ENCODE peak calls at places on chromosomes 13 and 19, in six cellular contexts. N is K562, Q is SK-N-SH, P is H1, V is GM12878, A is HepG2. M is an unnamed sample.

GRCh38 chr19:42255766-42256750 is 1.1 kb upstream of the ERF start:
- DNase-seq in V (no peak), A (no peak), N (no peak), Q (peak; percentile 77), P (no peak), M (no peak)

GRCh38 chr19:14337510-14337909 is 43.7 kb upstream of the ADGRE5 start:
- DNase-seq in P (no peak), Q (peak; percentile 65), V (no peak), N (peak; percentile 83), A (no peak), M (no peak)

GRCh38 chr13:23828866-23829265 is 60.3 kb downstream of the MIPEP start:
- DNase-seq in A (no peak), V (no peak), N (no peak), Q (no peak), P (no peak), M (no peak)

GRCh38 chr13:32033744-32034143 is 2.2 kb downstream of the FRY start:
- DNase-seq in A (no peak), P (no peak), Q (no peak), N (no peak), V (no peak), M (no peak)

GRCh38 chr19:340620-341385 is 3.8 kb downstream of the MIER2 start:
- DNase-seq in P (no peak), Q (no peak), N (no peak), V (no peak), A (no peak), M (no peak)

GRCh38 chr13:33743438-33744368 is 74.2 kb upstream of the RFC3 start:
- DNase-seq in V (peak; percentile 80), A (peak; percentile 10), P (no peak), N (no peak), Q (no peak), M (peak; percentile 55)

GRCh38 chr19:46919324-46919723 is 58.5 kb downstream of the ARHGAP35 start:
- DNase-seq in V (no peak), N (no peak), P (no peak), A (no peak), Q (no peak), M (no peak)

GRCh38 chr13:75521956-75522355 is 15.7 kb downstream of the COMMD6 start:
- DNase-seq in V (no peak), P (no peak), A (no peak), Q (no peak), N (no peak), M (no peak)

GRCh38 chr13:97567510-97568243 is 133.7 kb downstream of the RAP2A start:
- DNase-seq in N (no peak), Q (no peak), A (peak; percentile 54), P (no peak), V (peak; percentile 37), M (no peak)

GRCh38 chr13:98947925-98948324 is 29.9 kb downstream of the DOCK9 start:
- DNase-seq in V (no peak), P (no peak), Q (peak; percentile 44), N (no peak), A (no peak), M (no peak)

GRCh38 chr13:37640499-37640898 is 41.9 kb upstream of the POSTN start:
- DNase-seq in V (no peak), N (no peak), A (no peak), Q (no peak), P (no peak), M (no peak)

GRCh38 chr13:23639672-23640275 is 69.6 kb downstream of the TNFRSF19 start:
- DNase-seq in V (no peak), Q (no peak), N (no peak), P (no peak), A (no peak), M (no peak)

GRCh38 chr13:42279080-42279479 is 7.1 kb downstream of the AKAP11 start:
- DNase-seq in A (no peak), P (no peak), N (no peak), Q (no peak), V (no peak), M (peak; percentile 55)

GRCh38 chr19:708154-709141 is at the start of gene PALM:
- DNase-seq in P (no peak), N (peak; percentile 86), V (no peak), A (peak; percentile 39), Q (peak; percentile 90), M (no peak)

GRCh38 chr13:67619346-67619745 is 389.2 kb upstream of the PCDH9 start:
- DNase-seq in A (no peak), V (no peak), N (no peak), Q (no peak), P (no peak), M (no peak)

GRCh38 chr19:49514151-49514550 is 1.7 kb downstream of the FCGRT start:
- DNase-seq in P (no peak), A (no peak), V (no peak), N (no peak), Q (no peak), M (no peak)

GRCh38 chr19:49512970-49513745 is 697 bp downstream of the FCGRT start:
- DNase-seq in Q (peak; percentile 88), N (peak; percentile 77), P (no peak), A (peak; percentile 89), V (no peak), M (peak; percentile 40)

GRCh38 chr19:49513746-49514118 is 1.3 kb downstream of the FCGRT start:
- DNase-seq in Q (peak; percentile 42), N (no peak), A (no peak), V (no peak), P (no peak), M (no peak)

GRCh38 chr19:49518033-49518432 is 5.6 kb downstream of the FCGRT start:
- DNase-seq in Q (no peak), P (no peak), N (no peak), V (no peak), A (no peak), M (no peak)

GRCh38 chr19:49515767-49516166 is 3.3 kb downstream of the FCGRT start:
- DNase-seq in V (no peak), A (no peak), N (no peak), P (no peak), Q (no peak), M (peak; percentile 93)
- TF ChIP-seq GABPA in V (no peak), A (no peak), N (no peak), P (no peak), Q (no peak), M (no peak)

DNA sequence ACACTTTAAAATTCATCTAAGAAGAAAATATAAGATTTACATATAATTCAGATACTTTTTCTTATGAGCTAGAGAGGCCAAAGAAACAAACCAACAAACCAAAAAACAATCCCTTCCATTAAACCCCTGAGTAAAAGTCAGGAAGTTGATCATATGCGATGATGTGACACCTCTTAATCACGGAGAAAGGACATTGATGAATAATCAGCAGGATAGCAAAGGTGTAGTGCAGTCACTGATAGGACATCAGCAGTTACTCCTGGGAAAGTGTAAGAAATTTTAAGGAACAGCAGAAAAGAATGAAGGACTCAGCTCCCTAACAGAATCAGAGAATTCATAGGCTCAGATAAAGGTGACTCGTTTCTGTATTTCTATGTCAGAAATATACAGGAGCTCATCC is 202.4 kb upstream of the EDNRB start:
- DNase-seq in N (no peak), A (no peak), P (no peak), Q (no peak), V (no peak), M (no peak)
- H3K4me3 ChIP-seq in N (no peak overlapping the region), A (no peak overlapping the region), P (no peak overlapping the region), Q (peak overlapping the region; percentile 30), V (no peak overlapping the region), M (no peak overlapping the region)

GRCh38 chr13:50129923-50130685 is 114.9 kb downstream of the KCNRG start:
- DNase-seq in P (no peak), Q (peak; percentile 77), N (no peak), V (no peak), A (no peak), M (no peak)
- TF ChIP-seq GABPA in P (no peak), Q (no peak), N (no peak), V (no peak), A (no peak), M (no peak)

GRCh38 chr19:50498219-50499056 is 12.6 kb downstream of the JOSD2 start:
- DNase-seq in N (no peak), V (no peak), Q (no peak), P (no peak), A (no peak), M (no peak)

GRCh38 chr19:50500060-50500752 is 10.8 kb downstream of the JOSD2 start:
- DNase-seq in P (no peak), V (no peak), Q (peak; percentile 84), A (no peak), N (peak; percentile 86), M (no peak)

GRCh38 chr19:50501186-50501567 is 9.8 kb downstream of the JOSD2 start:
- DNase-seq in N (no peak), Q (no peak), P (no peak), A (no peak), V (no peak), M (no peak)

GRCh38 chr19:50500753-50501151 is 10.2 kb downstream of the JOSD2 start:
- DNase-seq in P (no peak), A (no peak), V (no peak), Q (no peak), N (no peak), M (no peak)

GRCh38 chr19:50501568-50502475 is 9.2 kb downstream of the JOSD2 start:
- DNase-seq in P (no peak), A (no peak), Q (no peak), V (no peak), N (no peak), M (no peak)
- H3K4me3 ChIP-seq in P (no peak overlapping the region), A (no peak overlapping the region), Q (no peak overlapping the region), V (no peak overlapping the region), N (no peak overlapping the region), M (no peak overlapping the region)

DNA sequence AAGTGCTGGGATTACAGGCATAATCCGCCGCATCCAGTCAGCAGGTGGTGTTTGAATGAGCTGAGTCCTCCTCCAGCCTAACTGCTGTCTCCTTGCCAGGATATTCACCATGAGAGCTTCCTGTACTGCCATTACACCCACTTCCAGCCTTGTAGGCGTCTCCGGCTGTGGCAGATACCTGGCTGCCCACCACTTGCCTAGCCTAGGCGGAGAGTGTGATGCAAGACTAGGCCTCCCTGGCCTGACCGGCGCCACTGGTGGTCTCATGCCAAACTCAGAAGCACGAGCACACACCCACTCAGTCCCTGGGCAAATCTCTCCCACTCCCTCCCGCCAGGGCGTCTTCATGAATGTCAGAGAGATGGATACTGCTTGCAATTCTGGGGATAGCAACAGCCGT is 16.6 kb downstream of the IL12RB1 start:
- DNase-seq in V (no peak), N (no peak), A (no peak), P (no peak), Q (peak; percentile 6), M (no peak)
- TF ChIP-seq GABPA in V (no peak), N (no peak), A (no peak), P (no peak), Q (no peak), M (no peak)

DNA sequence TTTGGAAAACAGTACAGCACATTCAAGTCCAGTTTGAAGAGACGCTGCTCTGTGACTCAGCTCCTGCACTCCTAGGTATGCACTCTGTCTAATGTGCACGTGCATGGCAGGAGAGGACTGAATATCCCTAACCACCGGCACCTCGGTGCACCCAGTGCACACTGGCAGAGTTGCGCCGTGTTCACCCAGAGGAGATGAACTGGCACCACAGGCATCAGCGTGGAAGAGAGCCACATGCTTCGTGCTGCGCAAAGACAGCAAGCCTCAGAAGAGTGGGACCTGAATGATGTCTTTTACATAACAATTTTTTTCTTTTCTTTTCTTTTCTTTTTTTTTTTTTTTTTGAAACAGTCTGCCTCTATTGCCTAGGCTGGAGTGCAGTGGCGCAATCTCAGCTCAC is 122.3 kb downstream of the DPF1 start:
- DNase-seq in N (no peak), P (no peak), A (no peak), Q (no peak), V (no peak), M (no peak)
- H3K4me3 ChIP-seq in N (no peak overlapping the region), P (no peak overlapping the region), A (no peak overlapping the region), Q (no peak overlapping the region), V (no peak overlapping the region), M (no peak overlapping the region)

M was measured in HL-60.